ENCODE peak calls at places on chromosomes 12 and 14, in nine cellular contexts. K is hepatocyte, B is gastrocnemius medialis, E is fibroblast of lung, X is heart right ventricle, N is A673, M is uterus, O is Peyer's patch, C is mammary epithelial cell. Q is an unnamed sample.
A peak's percentile ranks its signal among the peaks of the same experiment; 100 is the strongest.

GRCh38 chr14:73188501-73188903 is 48.8 kb upstream of the PAPLN start:
- DNase-seq in N (no peak), X (no peak), E (peak; percentile 86), B (no peak), K (no peak), C (peak; percentile 50), M (no peak), O (no peak), Q (no peak)

GRCh38 chr12:45503887-45504286 is 225.6 kb upstream of the ARID2 start:
- DNase-seq in N (no peak), C (peak; percentile 11), M (no peak), O (no peak), X (no peak), K (no peak), E (no peak), B (no peak), Q (no peak)

GRCh38 chr14:99360774-99361595 is 89.0 kb upstream of the BCL11B start:
- DNase-seq in E (no peak), M (no peak), N (peak; percentile 22), B (no peak), K (no peak), C (no peak), O (no peak), X (no peak), Q (no peak)

GRCh38 chr12:57012600-57013465 is 3.5 kb downstream of the TAC3 start:
- DNase-seq in B (no peak), K (no peak), N (no peak), E (no peak), M (no peak), O (no peak), X (no peak), C (no peak), Q (no peak)

GRCh38 chr14:76939015-76939742 is 89.3 kb downstream of the IRF2BPL start:
- DNase-seq in B (no peak), E (no peak), X (no peak), M (no peak), O (no peak), N (no peak), K (no peak), C (no peak), Q (no peak)

GRCh38 chr14:65134651-65135579 is 32.6 kb upstream of the MAX start:
- DNase-seq in C (no peak), N (no peak), E (no peak), B (no peak), X (no peak), K (no peak), M (no peak), O (no peak), Q (no peak)

GRCh38 chr14:68384881-68385280 is 408.0 kb downstream of the ZFP36L1 start:
- DNase-seq in E (no peak), B (no peak), C (no peak), K (no peak), N (no peak), M (no peak), X (no peak), O (no peak), Q (no peak)

GRCh38 chr12:8038659-8039114 is 6.2 kb downstream of the FOXJ2 start:
- DNase-seq in K (peak; percentile 81), X (peak; percentile 67), C (peak; percentile 64), E (peak; percentile 51), O (no peak), N (peak; percentile 75), B (peak; percentile 53), M (peak; percentile 49), Q (no peak)

GRCh38 chr14:95547626-95548327 is 12.9 kb downstream of the GLRX5 start:
- DNase-seq in N (no peak), E (peak; percentile 41), C (peak; percentile 49), B (no peak), K (no peak), X (no peak), M (no peak), O (no peak), Q (no peak)

GRCh38 chr14:23302290-23303225 is at the start of gene PPP1R3E:
- DNase-seq in M (peak; percentile 73), K (peak; percentile 85), X (peak; percentile 62), C (peak; percentile 64), E (peak; percentile 52), N (peak; percentile 63), B (peak; percentile 50), O (peak; percentile 96), Q (peak; percentile 86)

GRCh38 chr14:85366226-85366625 is 163.7 kb upstream of the FLRT2 start:
- DNase-seq in K (no peak), X (no peak), E (no peak), M (no peak), N (no peak), O (no peak), C (no peak), B (no peak), Q (no peak)

DNA sequence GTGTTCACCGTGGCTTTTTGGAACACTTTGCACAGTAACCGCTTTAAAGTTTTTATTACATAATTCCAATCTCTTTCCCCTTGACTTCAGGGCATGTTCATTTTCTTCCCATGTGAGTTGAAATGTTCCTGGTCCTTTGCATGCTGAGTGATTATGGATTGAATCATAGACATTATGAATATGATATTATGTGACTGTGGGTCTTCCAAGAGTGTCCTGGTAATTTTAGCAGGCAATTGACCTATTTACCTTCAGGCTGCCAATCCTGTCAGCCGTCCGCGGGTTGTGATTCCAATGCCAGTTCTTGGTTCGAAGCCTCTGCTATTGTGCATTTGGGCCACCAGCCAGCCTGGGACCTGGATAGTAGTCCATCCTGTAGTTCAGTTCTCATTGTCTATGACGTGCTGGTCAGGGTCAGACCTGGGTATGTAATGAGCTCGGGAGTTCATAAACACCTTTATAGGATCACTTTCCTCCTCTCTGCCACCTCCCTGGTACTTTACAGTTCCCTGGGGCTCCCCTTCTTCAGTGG is 32.6 kb upstream of the DDX11 start:
- DNase-seq in O (no peak), X (no peak), K (no peak), E (no peak), B (no peak), N (no peak), M (no peak), C (no peak), Q (no peak)
- H3K36me3 ChIP-seq in O (no peaks in the 10 kb centered on the region), X (no peaks in the 10 kb centered on the region), K (no peaks in the 10 kb centered on the region), E (no peaks in the 10 kb centered on the region), B (no peaks in the 10 kb centered on the region), N (no peaks in the 10 kb centered on the region), M (no peaks in the 10 kb centered on the region), C (no peaks in the 10 kb centered on the region), Q (no peaks in the 10 kb centered on the region)

DNA sequence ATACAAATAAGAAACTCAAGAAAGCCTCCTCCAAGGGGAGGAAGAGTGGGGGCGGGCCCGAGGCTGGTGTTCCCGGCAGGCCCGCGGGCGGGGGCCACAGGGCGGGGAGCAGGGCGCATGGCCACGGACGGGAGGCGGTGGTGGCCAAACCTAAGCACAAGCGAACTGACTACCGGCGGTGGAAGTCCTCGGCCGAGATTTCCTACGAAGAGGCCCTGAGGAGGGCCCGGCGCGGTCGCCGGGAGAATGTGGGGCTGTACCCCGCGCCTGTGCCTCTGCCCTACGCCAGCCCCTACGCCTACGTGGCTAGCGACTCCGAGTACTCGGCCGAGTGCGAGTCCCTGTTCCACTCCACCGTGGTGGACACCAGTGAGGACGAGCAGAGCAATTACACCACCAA is 8.7 kb downstream of the DACT1 start:
- DNase-seq in E (no peak), N (no peak), K (no peak), C (no peak), M (no peak), B (no peak), X (no peak), O (no peak), Q (no peak)
- TF ChIP-seq CTCF in E (no peak), N (no peak), K (no peak), C (no peak), M (no peak), B (no peak), X (no peak), O (no peak), Q (no peak)

GRCh38 chr12:112161711-112162110 is 36.4 kb downstream of the TRAFD1 start:
- DNase-seq in N (no peak), K (no peak), M (no peak), B (no peak), O (no peak), C (no peak), E (peak; percentile 57), X (no peak), Q (peak; percentile 30)

GRCh38 chr12:112159146-112159541 is 33.8 kb downstream of the TRAFD1 start:
- DNase-seq in X (no peak), B (no peak), N (no peak), E (no peak), C (no peak), O (no peak), M (no peak), K (no peak), Q (no peak)

GRCh38 chr12:112163056-112163455 is 37.7 kb downstream of the TRAFD1 start:
- DNase-seq in O (no peak), E (no peak), B (no peak), X (no peak), M (no peak), N (no peak), C (no peak), K (no peak), Q (no peak)

GRCh38 chr12:112162261-112162790 is 37.0 kb downstream of the TRAFD1 start:
- DNase-seq in C (no peak), X (no peak), K (no peak), B (no peak), O (no peak), M (no peak), E (no peak), N (no peak), Q (no peak)

GRCh38 chr12:112160611-112161010 is 35.3 kb downstream of the TRAFD1 start:
- DNase-seq in X (no peak), E (no peak), B (no peak), C (no peak), O (no peak), K (no peak), N (no peak), M (no peak), Q (no peak)
- H3K36me3 ChIP-seq in X (peaks cover 76% of the 10 kb centered on the region), E (peaks cover 10% of the 10 kb centered on the region), B (peaks cover 63% of the 10 kb centered on the region), C (no peaks in the 10 kb centered on the region), O (no peaks in the 10 kb centered on the region), K (no peaks in the 10 kb centered on the region), N (peaks cover 22% of the 10 kb centered on the region), M (no peaks in the 10 kb centered on the region), Q (no peaks in the 10 kb centered on the region)

GRCh38 chr12:101948365-101948764 is 71.0 kb downstream of the DRAM1 start:
- DNase-seq in K (no peak), N (no peak), O (no peak), M (no peak), E (no peak), B (no peak), C (no peak), X (no peak), Q (no peak)
- TF ChIP-seq CTCF in K (no peak), N (no peak), O (no peak), M (no peak), E (no peak), B (no peak), C (no peak), X (no peak), Q (no peak)

DNA sequence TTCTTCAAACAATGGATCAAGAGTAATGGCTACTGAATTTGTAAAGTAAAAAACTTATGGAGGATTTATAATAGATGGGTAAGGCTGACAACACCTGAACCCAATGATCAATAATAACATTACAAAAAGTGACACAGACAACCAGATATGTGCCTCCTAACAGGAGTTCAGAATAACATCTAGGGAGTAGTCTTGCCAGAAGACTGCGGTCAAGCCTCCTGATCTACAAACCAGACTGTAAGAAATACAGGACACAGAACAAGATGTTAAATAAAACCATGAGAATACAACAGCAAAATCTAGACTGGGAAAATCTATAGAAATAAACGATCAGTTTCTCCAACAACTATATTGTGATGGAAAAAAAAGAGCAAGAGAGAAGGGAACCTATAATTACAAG is 262.6 kb upstream of the TMTC1 start:
- DNase-seq in K (no peak), N (no peak), E (no peak), O (no peak), B (no peak), M (no peak), X (no peak), C (no peak), Q (no peak)
- H3K36me3 ChIP-seq in K (no peaks in the 10 kb centered on the region), N (no peaks in the 10 kb centered on the region), E (no peaks in the 10 kb centered on the region), O (no peaks in the 10 kb centered on the region), B (no peaks in the 10 kb centered on the region), M (no peaks in the 10 kb centered on the region), X (no peaks in the 10 kb centered on the region), C (no peaks in the 10 kb centered on the region), Q (no peaks in the 10 kb centered on the region)

Q was measured in right lobe of liver.